ENCODE peak calls at places on chromosomes 6 and 20, in four cellular contexts. V is B cell; W is CD8-positive, alpha-beta T cell; J is sigmoid colon. L is an unnamed sample.

GRCh38 chr6:20403766-20404640 is 2.3 kb downstream of the E2F3 start:
- DNase-seq in V (no peak), W (peak; percentile 55), J (no peak), L (peak; percentile 53)

GRCh38 chr6:158808442-158808833 is 10.7 kb downstream of the EZR start:
- DNase-seq in W (no peak), V (no peak), J (no peak), L (no peak)

GRCh38 chr6:142833054-142833453 is 111.9 kb downstream of the HIVEP2 start:
- DNase-seq in J (no peak), V (no peak), W (no peak), L (no peak)

GRCh38 chr6:125811259-125811658 is 20.5 kb downstream of the NCOA7 start:
- DNase-seq in W (no peak), V (no peak), J (no peak), L (no peak)

GRCh38 chr6:72217626-72218025 is 331.3 kb downstream of the RIMS1 start:
- DNase-seq in W (no peak), J (no peak), V (no peak), L (no peak)

GRCh38 chr20:19252670-19253120 is 40.3 kb downstream of the SLC24A3 start:
- DNase-seq in W (no peak), J (peak; percentile 81), V (no peak), L (no peak)

GRCh38 chr6:154458565-154459475 is 51.7 kb downstream of the CNKSR3 start:
- DNase-seq in V (no peak), W (no peak), J (no peak), L (no peak)

GRCh38 chr6:112040933-112041332 is 13.0 kb upstream of the CCN6 start:
- DNase-seq in V (no peak), J (no peak), W (no peak), L (no peak)

GRCh38 chr6:2448826-2449571 is 203.6 kb upstream of the GMDS start:
- DNase-seq in J (no peak), W (no peak), V (peak; percentile 37), L (no peak)

GRCh38 chr6:106192824-106193223 is 106.7 kb downstream of the PRDM1 start:
- DNase-seq in J (no peak), W (no peak), V (no peak), L (no peak)

DNA sequence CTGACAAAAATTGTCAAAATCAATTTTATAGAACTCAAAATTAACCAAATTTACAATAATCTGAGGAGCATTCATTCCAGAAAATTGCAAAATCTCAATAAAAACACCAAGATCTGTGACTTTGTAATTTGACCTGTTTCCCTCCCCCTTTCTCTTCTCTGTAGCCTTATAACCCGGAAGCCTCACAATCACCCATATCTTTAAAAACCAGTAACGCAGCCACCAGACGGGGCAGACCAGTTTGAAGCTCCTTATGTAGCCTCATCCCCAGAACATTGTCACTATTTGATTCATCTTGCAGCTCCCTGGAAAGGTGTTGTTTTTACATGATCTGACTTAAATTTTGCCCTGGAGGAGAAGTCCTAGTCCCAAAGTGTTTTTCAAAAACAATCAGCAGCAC is 27.5 kb upstream of the TGM6 start:
- DNase-seq in V (no peak), J (no peak), W (no peak), L (no peak)
- TF ChIP-seq CTCF in V (no peak), J (no peak), W (no peak), L (no peak)

GRCh38 chr6:137472738-137473137 is 21.5 kb downstream of the OLIG3 start:
- DNase-seq in W (no peak), V (no peak), J (no peak), L (no peak)

GRCh38 chr6:137471497-137471896 is 22.7 kb downstream of the OLIG3 start:
- DNase-seq in J (no peak), V (no peak), W (no peak), L (no peak)

GRCh38 chr6:137471951-137472350 is 22.2 kb downstream of the OLIG3 start:
- DNase-seq in W (no peak), V (no peak), J (no peak), L (no peak)

GRCh38 chr6:137473651-137474050 is 20.5 kb downstream of the OLIG3 start:
- DNase-seq in W (no peak), J (no peak), V (no peak), L (no peak)

DNA sequence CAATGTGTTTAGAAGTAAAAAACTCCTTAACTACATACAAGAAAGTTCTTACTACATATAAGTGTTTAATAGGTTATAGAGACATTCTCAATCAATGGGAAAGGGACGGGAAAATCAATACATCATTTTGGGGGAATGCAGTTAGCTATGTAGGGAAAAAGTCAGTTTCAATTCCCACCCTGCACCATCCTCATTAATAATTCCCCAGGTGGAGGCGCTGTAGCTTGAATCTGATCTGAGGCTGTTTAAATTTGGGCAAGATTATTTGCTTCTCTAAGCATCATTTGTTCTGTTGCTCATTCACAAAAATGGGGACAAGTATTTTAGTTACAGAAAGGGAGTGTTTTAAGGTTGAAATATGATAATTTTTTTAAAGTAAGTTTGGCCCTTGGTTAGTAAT is 19.1 kb downstream of the OLIG3 start:
- DNase-seq in J (no peak), W (no peak), V (no peak), L (no peak)
- TF ChIP-seq CTCF in J (no peak), W (no peak), V (no peak), L (no peak)

GRCh38 chr6:43860285-43860684 is 90.3 kb downstream of the VEGFA start:
- DNase-seq in J (no peak), V (no peak), W (no peak), L (no peak)
- TF ChIP-seq CTCF in J (no peak), V (no peak), W (no peak), L (no peak)

DNA sequence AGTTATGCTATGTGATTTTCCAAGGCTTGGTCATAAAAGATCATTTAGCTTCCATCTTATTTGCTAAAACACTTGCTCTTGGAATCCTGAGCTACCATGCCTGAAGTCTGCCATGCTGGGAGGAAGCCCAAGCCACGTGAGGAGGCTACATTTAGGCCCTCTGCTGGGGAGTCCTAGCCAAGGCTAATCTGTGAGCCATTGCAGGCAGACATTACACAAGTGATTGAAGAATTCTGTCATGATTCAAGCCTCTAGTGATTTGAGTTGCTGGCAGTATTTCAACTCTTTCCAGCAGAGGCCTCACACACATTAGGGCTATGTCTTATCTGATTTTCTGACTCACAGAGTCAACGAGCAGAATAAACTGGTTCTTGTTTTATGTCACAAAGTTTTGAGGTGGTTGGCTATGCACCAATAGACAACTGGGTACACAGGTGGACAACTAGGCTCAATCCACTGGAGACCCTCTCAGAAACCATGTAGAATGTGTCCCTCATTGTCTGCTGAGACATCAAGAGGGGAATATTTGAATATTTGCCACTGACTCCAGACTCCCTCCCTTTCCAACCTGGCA is 227.2 kb upstream of the SULF2 start:
- DNase-seq in W (no peak), V (no peak), J (no peak), L (no peak)
- TF ChIP-seq CTCF in W (no peak), V (no peak), J (no peak), L (no peak)

GRCh38 chr6:23181301-23182110 is 612.1 kb downstream of the HDGFL1 start:
- DNase-seq in J (no peak), V (no peak), W (no peak), L (no peak)
- TF ChIP-seq CTCF in J (no peak), V (no peak), W (no peak), L (no peak)

GRCh38 chr6:33641144-33641543 is 20.0 kb downstream of the ITPR3 start:
- DNase-seq in W (no peak), J (no peak), V (no peak), L (no peak)
- TF ChIP-seq CTCF in W (no peak), J (no peak), V (no peak), L (no peak)

GRCh38 chr20:50153500-50154377 is at the start of gene PEDS1:
- DNase-seq in V (peak; percentile 90), J (peak; percentile 96), W (peak; percentile 89), L (peak; percentile 83)

GRCh38 chr20:50151034-50151743 is 2.3 kb downstream of the PEDS1 start:
- DNase-seq in W (no peak), J (no peak), V (no peak), L (no peak)

GRCh38 chr20:50149481-50150254 is 3.9 kb downstream of the PEDS1 start:
- DNase-seq in V (no peak), J (no peak), W (no peak), L (no peak)

GRCh38 chr20:50153153-50153499 is 397 bp downstream of the PEDS1 start:
- DNase-seq in V (no peak), W (no peak), J (peak; percentile 82), L (no peak)

GRCh38 chr20:50152394-50153152 is 950 bp downstream of the PEDS1 start:
- DNase-seq in W (no peak), V (no peak), J (no peak), L (no peak)
- TF ChIP-seq CTCF in W (no peak), V (no peak), J (no peak), L (no peak)

DNA sequence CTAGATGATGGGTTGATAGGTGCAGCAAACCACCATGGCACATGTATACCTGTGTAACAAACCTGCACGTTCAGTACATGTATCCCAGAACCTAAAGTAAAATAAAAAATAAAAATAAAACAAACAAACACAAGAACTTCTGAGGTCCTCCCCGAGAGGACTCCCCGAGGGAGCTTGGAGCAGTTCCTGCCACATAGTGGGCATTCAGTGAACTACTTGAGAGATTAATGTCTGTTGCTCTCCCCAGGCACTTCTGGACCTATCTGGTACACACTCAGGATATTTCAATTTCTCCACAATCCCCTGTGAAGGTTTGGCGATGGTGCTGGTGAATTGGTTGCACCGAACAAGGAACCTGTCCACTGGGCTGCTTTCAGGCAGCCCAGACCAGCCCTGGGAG is 311.2 kb downstream of the ESR1 start:
- DNase-seq in W (no peak), J (no peak), V (no peak), L (no peak)
- TF ChIP-seq CTCF in W (no peak), J (no peak), V (no peak), L (no peak)

GRCh38 chr6:149437212-149437611 is 37.1 kb downstream of the SUMO4 start:
- DNase-seq in W (no peak), V (no peak), J (no peak), L (no peak)
- TF ChIP-seq CTCF in W (no peak), V (no peak), J (no peak), L (no peak)